ENCODE peak calls at places on chromosomes 13 and 19, in four cellular contexts. One of them, this sample, is unnamed.

GRCh38 chr13:113417008-113417735 is 36.1 kb downstream of the ADPRHL1 start:
- DNase-seq in mammary epithelial cell: no peak
- DNase-seq in suprapubic skin: no peak
- DNase-seq in tibial artery: no peak
- DNase-seq in this sample: no peak

GRCh38 chr19:51807111-51807701 is 12.2 kb downstream of the FPR3 start:
- DNase-seq in mammary epithelial cell: peak; percentile 63
- DNase-seq in tibial artery: no peak
- DNase-seq in suprapubic skin: no peak
- DNase-seq in this sample: no peak

GRCh38 chr13:109977212-109977968 is 191.0 kb upstream of the IRS2 start:
- DNase-seq in tibial artery: no peak
- DNase-seq in suprapubic skin: no peak
- DNase-seq in mammary epithelial cell: no peak
- DNase-seq in this sample: no peak

GRCh38 chr13:39766464-39767167 is 111.2 kb downstream of the COG6 start:
- DNase-seq in mammary epithelial cell: no peak
- DNase-seq in suprapubic skin: no peak
- DNase-seq in tibial artery: no peak
- DNase-seq in this sample: no peak

GRCh38 chr13:26954981-26955380 is 194.4 kb upstream of the GPR12 start:
- DNase-seq in suprapubic skin: no peak
- DNase-seq in mammary epithelial cell: no peak
- DNase-seq in tibial artery: no peak
- DNase-seq in this sample: no peak

GRCh38 chr13:85772379-85772778 is 26.8 kb downstream of the SLITRK6 start:
- DNase-seq in tibial artery: no peak
- DNase-seq in mammary epithelial cell: peak; percentile 75
- DNase-seq in suprapubic skin: no peak
- DNase-seq in this sample: peak; percentile 1

GRCh38 chr19:10424011-10424637 is 3.8 kb downstream of the PDE4A start:
- DNase-seq in suprapubic skin: peak; percentile 83
- DNase-seq in tibial artery: peak; percentile 75
- DNase-seq in mammary epithelial cell: peak; percentile 64
- DNase-seq in this sample: peak; percentile 83

GRCh38 chr13:69720278-69720983 is 387.2 kb upstream of the ATXN8OS start:
- DNase-seq in mammary epithelial cell: no peak
- DNase-seq in tibial artery: no peak
- DNase-seq in suprapubic skin: no peak
- DNase-seq in this sample: no peak

GRCh38 chr13:80305737-80306136 is 35.2 kb downstream of the SPRY2 start:
- DNase-seq in mammary epithelial cell: no peak
- DNase-seq in suprapubic skin: no peak
- DNase-seq in tibial artery: no peak
- DNase-seq in this sample: no peak

GRCh38 chr13:29918845-29919244 is 68.4 kb upstream of the UBL3 start:
- DNase-seq in mammary epithelial cell: peak; percentile 95
- DNase-seq in suprapubic skin: no peak
- DNase-seq in tibial artery: no peak
- DNase-seq in this sample: peak; percentile 83

GRCh38 chr19:805161-805561 is 7.9 kb downstream of the PTBP1 start:
- DNase-seq in tibial artery: no peak
- DNase-seq in mammary epithelial cell: no peak
- DNase-seq in suprapubic skin: no peak
- DNase-seq in this sample: no peak

GRCh38 chr13:72805663-72806341 is 23.9 kb downstream of the PIBF1 start:
- DNase-seq in mammary epithelial cell: no peak
- DNase-seq in tibial artery: no peak
- DNase-seq in suprapubic skin: no peak
- DNase-seq in this sample: no peak

DNA sequence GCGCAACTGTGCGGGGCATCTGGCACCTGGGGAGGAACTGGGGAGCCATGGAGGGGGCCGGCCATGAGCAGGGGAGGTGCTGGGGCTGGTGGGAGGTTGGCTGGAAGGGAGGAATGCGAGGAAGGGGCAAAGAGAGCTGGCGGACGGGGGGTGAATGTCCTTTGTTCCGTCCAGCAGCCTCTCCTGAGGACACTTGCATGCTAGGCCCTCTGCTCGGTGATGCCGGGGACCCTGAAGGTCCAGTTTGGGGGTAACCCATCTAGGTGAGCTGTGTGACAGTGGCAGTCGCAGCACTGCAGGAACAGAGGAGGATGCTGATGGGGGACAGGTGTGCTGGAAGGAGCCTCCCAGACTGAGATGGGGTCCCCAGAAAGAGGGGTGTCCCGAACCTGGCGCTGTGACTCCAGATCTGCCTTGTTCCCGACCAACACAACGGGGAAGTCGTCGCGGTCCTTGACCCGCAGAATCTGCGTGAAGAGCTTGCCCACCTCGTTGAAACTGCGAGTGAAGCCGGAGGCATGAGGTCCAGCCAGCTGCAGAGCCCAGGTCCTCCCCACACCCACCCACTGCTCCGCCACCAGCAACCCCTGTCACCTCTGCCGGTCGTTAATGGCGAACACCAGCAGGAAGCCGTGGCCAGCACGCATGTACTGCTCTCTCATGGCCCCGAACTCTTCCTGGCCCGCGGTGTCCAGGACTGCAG is 3.6 kb downstream of the RRAS start:
- DNase-seq in tibial artery: no peak
- DNase-seq in mammary epithelial cell: no peak
- DNase-seq in suprapubic skin: no peak
- DNase-seq in this sample: no peak
- H3K27ac ChIP-seq in tibial artery: peak overlapping the region; percentile 18
- H3K27ac ChIP-seq in mammary epithelial cell: no peak overlapping the region
- H3K27ac ChIP-seq in suprapubic skin: no peak overlapping the region
- H3K27ac ChIP-seq in this sample: peak overlapping the region; percentile 100

GRCh38 chr13:44211753-44212152 is 161.9 kb upstream of the SERP2 start:
- DNase-seq in tibial artery: no peak
- DNase-seq in mammary epithelial cell: no peak
- DNase-seq in suprapubic skin: no peak
- DNase-seq in this sample: no peak

GRCh38 chr13:44211286-44211685 is 162.3 kb upstream of the SERP2 start:
- DNase-seq in mammary epithelial cell: no peak
- DNase-seq in tibial artery: no peak
- DNase-seq in suprapubic skin: no peak
- DNase-seq in this sample: no peak

GRCh38 chr13:44207476-44207875 is 166.1 kb upstream of the SERP2 start:
- DNase-seq in mammary epithelial cell: peak; percentile 55
- DNase-seq in tibial artery: no peak
- DNase-seq in suprapubic skin: no peak
- DNase-seq in this sample: no peak

GRCh38 chr13:44210525-44210924 is 163.1 kb upstream of the SERP2 start:
- DNase-seq in tibial artery: no peak
- DNase-seq in suprapubic skin: no peak
- DNase-seq in mammary epithelial cell: no peak
- DNase-seq in this sample: no peak

GRCh38 chr13:44212633-44213387 is 160.8 kb upstream of the SERP2 start:
- DNase-seq in tibial artery: no peak
- DNase-seq in mammary epithelial cell: no peak
- DNase-seq in suprapubic skin: no peak
- DNase-seq in this sample: no peak
- H3K27ac ChIP-seq in tibial artery: peak overlapping the region; percentile 35
- H3K27ac ChIP-seq in mammary epithelial cell: no peak overlapping the region
- H3K27ac ChIP-seq in suprapubic skin: no peak overlapping the region
- H3K27ac ChIP-seq in this sample: no peak overlapping the region

GRCh38 chr13:74132152-74132767 is 1.9 kb downstream of the KLF12 start:
- DNase-seq in mammary epithelial cell: peak; percentile 11
- DNase-seq in suprapubic skin: no peak
- DNase-seq in tibial artery: no peak
- DNase-seq in this sample: no peak

GRCh38 chr13:74132768-74133656 is 1.2 kb downstream of the KLF12 start:
- DNase-seq in mammary epithelial cell: peak; percentile 23
- DNase-seq in tibial artery: peak; percentile 40
- DNase-seq in suprapubic skin: peak; percentile 67
- DNase-seq in this sample: no peak

GRCh38 chr13:74129500-74130144 is 4.6 kb downstream of the KLF12 start:
- DNase-seq in tibial artery: no peak
- DNase-seq in suprapubic skin: no peak
- DNase-seq in mammary epithelial cell: peak; percentile 6
- DNase-seq in this sample: no peak

GRCh38 chr13:74133657-74134201 is 475 bp downstream of the KLF12 start:
- DNase-seq in tibial artery: peak; percentile 88
- DNase-seq in suprapubic skin: peak; percentile 85
- DNase-seq in mammary epithelial cell: peak; percentile 72
- DNase-seq in this sample: peak; percentile 60

DNA sequence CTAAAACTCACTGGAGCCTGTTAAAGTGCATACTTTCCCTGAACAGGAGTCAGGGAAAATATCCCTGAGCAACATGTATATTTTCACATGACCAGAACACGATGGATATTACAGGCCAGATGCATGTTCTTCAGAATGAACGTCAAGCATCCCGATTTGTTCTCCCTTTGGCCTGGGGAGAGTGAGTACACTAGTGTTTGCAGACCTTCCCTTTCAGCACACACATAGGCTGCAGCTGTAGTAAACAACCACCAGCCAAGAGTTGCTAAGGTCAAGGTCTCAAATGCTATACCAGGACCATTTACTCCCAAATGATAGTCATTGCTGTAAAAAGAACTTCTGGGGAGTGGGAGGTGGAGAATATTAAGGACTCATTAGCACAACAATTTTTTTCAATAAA is 3.0 kb downstream of the KLF12 start:
- DNase-seq in suprapubic skin: no peak
- DNase-seq in tibial artery: no peak
- DNase-seq in mammary epithelial cell: no peak
- DNase-seq in this sample: no peak
- H3K27ac ChIP-seq in suprapubic skin: no peak overlapping the region
- H3K27ac ChIP-seq in tibial artery: peak overlapping the region; percentile 98
- H3K27ac ChIP-seq in mammary epithelial cell: no peak overlapping the region
- H3K27ac ChIP-seq in this sample: no peak overlapping the region

DNA sequence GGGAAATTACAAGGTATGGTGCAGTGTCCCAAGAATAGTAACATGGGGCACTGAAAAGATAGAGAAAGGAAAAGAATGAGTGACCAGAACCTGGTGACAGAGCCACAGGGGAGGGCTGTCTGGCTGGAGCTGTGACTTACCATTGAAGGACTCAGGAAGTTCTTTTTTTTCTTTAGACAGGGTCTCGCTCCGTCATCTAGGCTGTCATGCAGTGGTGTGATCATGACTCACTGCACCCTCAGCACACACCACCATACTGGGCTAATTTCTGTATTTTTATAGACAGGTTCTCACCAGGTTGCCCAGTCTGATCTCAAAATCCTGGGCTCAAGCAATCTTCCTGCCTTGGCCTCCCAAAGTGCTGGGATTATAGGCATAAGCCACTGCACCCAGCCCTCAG is 8.8 kb upstream of the CPB2 start:
- DNase-seq in suprapubic skin: no peak
- DNase-seq in tibial artery: no peak
- DNase-seq in mammary epithelial cell: peak; percentile 17
- DNase-seq in this sample: no peak
- H3K27ac ChIP-seq in suprapubic skin: no peak overlapping the region
- H3K27ac ChIP-seq in tibial artery: no peak overlapping the region
- H3K27ac ChIP-seq in mammary epithelial cell: no peak overlapping the region
- H3K27ac ChIP-seq in this sample: no peak overlapping the region

DNA sequence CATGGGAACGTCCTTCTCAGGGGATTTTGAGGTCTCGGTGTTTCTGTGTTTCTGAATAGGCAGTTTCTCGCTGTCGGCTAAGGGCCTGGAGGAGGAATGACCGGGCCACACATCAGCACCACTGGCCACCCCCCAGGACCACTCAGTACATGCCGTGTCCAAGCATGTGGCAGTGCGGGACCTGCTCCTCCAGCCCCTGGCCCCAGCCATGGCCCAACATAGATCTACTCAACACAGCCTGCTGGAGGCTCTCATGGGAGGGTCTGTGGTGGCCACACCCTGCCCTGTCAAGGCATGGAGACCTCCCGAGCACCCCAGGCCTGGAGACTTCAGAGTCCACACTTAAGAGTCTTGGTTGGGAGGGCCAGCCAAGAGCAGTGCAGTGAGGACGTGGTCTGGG is 17.5 kb downstream of the IZUMO4 start:
- DNase-seq in mammary epithelial cell: no peak
- DNase-seq in suprapubic skin: no peak
- DNase-seq in tibial artery: no peak
- DNase-seq in this sample: no peak
- H3K27ac ChIP-seq in mammary epithelial cell: no peak overlapping the region
- H3K27ac ChIP-seq in suprapubic skin: no peak overlapping the region
- H3K27ac ChIP-seq in tibial artery: no peak overlapping the region
- H3K27ac ChIP-seq in this sample: peak overlapping the region; percentile 66

DNA sequence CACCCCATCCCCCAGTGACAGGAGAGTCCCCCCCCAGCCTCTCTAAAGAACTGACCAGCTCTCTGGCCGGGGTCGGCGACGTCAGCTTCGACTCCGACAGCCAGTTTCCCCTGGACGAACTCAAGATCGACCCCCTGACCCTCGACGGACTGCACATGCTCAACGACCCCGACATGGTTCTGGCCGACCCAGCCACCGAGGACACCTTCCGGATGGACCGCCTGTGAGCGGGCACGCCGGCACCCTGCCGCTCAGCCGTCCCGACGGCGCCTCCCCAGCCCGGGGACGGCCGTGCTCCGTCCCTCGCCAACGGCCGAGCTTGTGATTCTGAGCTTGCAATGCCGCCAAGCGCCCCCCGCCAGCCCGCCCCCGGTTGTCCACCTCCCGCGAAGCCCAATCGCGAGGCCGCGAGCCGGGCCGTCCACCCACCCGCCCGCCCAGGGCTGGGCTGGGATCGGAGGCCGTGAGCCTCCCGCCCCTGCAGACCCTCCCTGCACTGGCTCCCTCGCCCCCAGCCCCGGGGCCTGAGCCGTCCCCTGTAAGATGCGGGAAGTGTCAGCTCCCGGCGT is 13.9 kb downstream of the COMP start:
- DNase-seq in mammary epithelial cell: no peak
- DNase-seq in tibial artery: no peak
- DNase-seq in suprapubic skin: no peak
- DNase-seq in this sample: no peak
- H3K27ac ChIP-seq in mammary epithelial cell: no peak overlapping the region
- H3K27ac ChIP-seq in tibial artery: no peak overlapping the region
- H3K27ac ChIP-seq in suprapubic skin: no peak overlapping the region
- H3K27ac ChIP-seq in this sample: no peak overlapping the region

GRCh38 chr13:22463089-22463488 is 717.7 kb upstream of the SGCG start:
- DNase-seq in tibial artery: no peak
- DNase-seq in mammary epithelial cell: no peak
- DNase-seq in suprapubic skin: no peak
- DNase-seq in this sample: no peak

GRCh38 chr13:22461854-22462565 is 718.8 kb upstream of the SGCG start:
- DNase-seq in tibial artery: no peak
- DNase-seq in mammary epithelial cell: no peak
- DNase-seq in suprapubic skin: no peak
- DNase-seq in this sample: no peak
- H3K27ac ChIP-seq in tibial artery: no peak overlapping the region
- H3K27ac ChIP-seq in mammary epithelial cell: no peak overlapping the region
- H3K27ac ChIP-seq in suprapubic skin: peak overlapping the region; percentile 62
- H3K27ac ChIP-seq in this sample: no peak overlapping the region

DNA sequence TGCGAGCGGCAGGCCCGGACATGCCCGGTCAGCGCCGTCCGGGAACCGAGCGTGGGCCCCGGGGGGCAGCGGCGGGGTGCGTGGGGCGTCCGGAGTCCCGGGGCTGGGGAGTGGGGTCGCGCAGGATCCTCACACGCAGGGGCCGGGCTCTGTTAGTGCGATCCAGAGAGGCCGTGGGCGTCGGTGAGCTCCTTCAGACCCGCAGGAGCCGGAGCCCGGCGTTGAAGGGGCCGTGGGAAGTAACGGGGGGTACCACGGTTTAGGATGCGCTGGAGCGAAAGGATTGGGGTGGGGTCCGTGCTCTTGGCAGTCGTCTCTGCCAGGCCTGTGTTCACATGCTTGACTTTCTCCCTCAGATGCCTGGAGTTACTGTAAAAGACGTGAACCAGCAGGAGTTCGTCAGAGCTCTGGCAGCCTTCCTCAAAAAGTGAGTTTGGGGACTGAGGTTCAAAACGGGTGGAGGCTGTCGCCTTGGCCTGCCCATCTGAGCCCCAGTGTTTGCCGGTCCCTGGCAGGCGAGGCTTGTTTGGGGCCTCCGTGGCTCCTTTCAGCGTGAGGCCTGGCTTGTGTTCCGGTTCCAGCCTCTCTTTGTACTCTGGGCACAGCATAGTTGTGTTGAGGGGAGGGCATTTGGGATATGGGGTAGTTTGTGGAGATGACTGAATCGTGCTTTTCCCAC is 503 bp downstream of the RPS19 start:
- DNase-seq in tibial artery: no peak
- DNase-seq in mammary epithelial cell: no peak
- DNase-seq in suprapubic skin: peak; percentile 81
- DNase-seq in this sample: no peak
- H3K27ac ChIP-seq in tibial artery: peak overlapping the region; percentile 89
- H3K27ac ChIP-seq in mammary epithelial cell: peak overlapping the region; percentile 93
- H3K27ac ChIP-seq in suprapubic skin: peak overlapping the region; percentile 96
- H3K27ac ChIP-seq in this sample: peak overlapping the region; percentile 91

This sample was measured in RWPE1.